ENCODE peak calls at places on chromosomes 16 and 17, in four cellular contexts. H is heart right ventricle, F is KG1, N is anterior cingulate cortex. A is an unnamed sample.

GRCh38 chr17:61408151-61409041 is 8.8 kb downstream of the TBX2 start:
- DNase-seq in H (no peak), F (no peak), N (no peak), A (peak; percentile 43)

GRCh38 chr16:86942469-86943175 is 364.3 kb downstream of the FOXL1 start:
- DNase-seq in H (no peak), F (no peak), N (no peak), A (no peak)

GRCh38 chr17:9900744-9901143 is 4.3 kb downstream of the RCVRN start:
- DNase-seq in H (no peak), F (no peak), N (no peak), A (no peak)

GRCh38 chr17:81682565-81683207 is 911 bp downstream of the ARL16 start:
- DNase-seq in H (no peak), F (no peak), N (no peak), A (no peak)

GRCh38 chr16:20954574-20954973 is 54.0 kb downstream of the LYRM1 start:
- DNase-seq in H (no peak), F (no peak), N (no peak), A (no peak)

GRCh38 chr16:48628359-48628985 is 18.5 kb upstream of the N4BP1 start:
- DNase-seq in H (no peak), F (no peak), N (no peak), A (peak; percentile 20)

GRCh38 chr16:89040861-89041570 is 52.6 kb upstream of the ACSF3 start:
- DNase-seq in H (no peak), F (no peak), N (no peak), A (no peak)

GRCh38 chr16:28053461-28053860 is 10.1 kb downstream of the GSG1L start:
- DNase-seq in H (no peak), F (no peak), N (no peak), A (no peak)

GRCh38 chr17:14296511-14296910 is 4.4 kb upstream of the HS3ST3B1 start:
- DNase-seq in H (no peak), F (no peak), N (no peak), A (no peak)

GRCh38 chr16:27404163-27404823 is 2.3 kb downstream of the IL21R start:
- DNase-seq in H (no peak), F (no peak), N (no peak), A (no peak)

GRCh38 chr17:75288784-75289121 is 480 bp downstream of the SLC25A19 start:
- DNase-seq in H (no peak), F (peak; percentile 70), N (peak; percentile 64), A (peak; percentile 57)

GRCh38 chr17:63701477-63702222 is 1.7 kb upstream of the LIMD2 start:
- DNase-seq in H (no peak), F (no peak), N (no peak), A (no peak)

GRCh38 chr17:2057714-2058520 is 3.0 kb downstream of the HIC1 start:
- DNase-seq in H (no peak), F (no peak), N (no peak), A (no peak)

GRCh38 chr16:57115504-57116182 is 23.3 kb downstream of the CPNE2 start:
- DNase-seq in H (peak; percentile 80), F (no peak), N (peak; percentile 73), A (peak; percentile 73)

GRCh38 chr17:42241871-42242270 is 34.3 kb downstream of the STAT5B start:
- DNase-seq in H (no peak), F (no peak), N (no peak), A (no peak)

GRCh38 chr17:63082273-63082861 is 116.3 kb downstream of the TANC2 start:
- DNase-seq in H (no peak), F (peak; percentile 39), N (no peak), A (no peak)

GRCh38 chr16:10876799-10877341 is at the start of gene CIITA:
- DNase-seq in H (peak; percentile 73), F (peak; percentile 94), N (no peak), A (peak; percentile 86)

GRCh38 chr16:11094838-11095565 is 150.6 kb downstream of the CLEC16A start:
- DNase-seq in H (no peak), F (no peak), N (no peak), A (no peak)

GRCh38 chr16:19432429-19432828 is 14.7 kb downstream of the TMC5 start:
- DNase-seq in H (no peak), F (no peak), N (no peak), A (no peak)

GRCh38 chr16:57619606-57620315 is 8.7 kb upstream of the ADGRG1 start:
- DNase-seq in H (no peak), F (no peak), N (no peak), A (peak; percentile 89)

GRCh38 chr16:633336-634050 is 2.6 kb downstream of the METTL26 start:
- DNase-seq in H (no peak), F (no peak), N (no peak), A (no peak)

GRCh38 chr16:87789437-87790277 is 23.9 kb upstream of the KLHDC4 start:
- DNase-seq in H (no peak), F (no peak), N (no peak), A (no peak)

GRCh38 chr17:12118617-12119016 is 97.9 kb downstream of the MAP2K4 start:
- DNase-seq in H (no peak), F (no peak), N (no peak), A (no peak)

GRCh38 chr16:85136705-85137322 is 24.5 kb upstream of the CIBAR2 start:
- DNase-seq in H (peak; percentile 53), F (no peak), N (no peak), A (no peak)

GRCh38 chr16:89019511-89019910 is 42.5 kb upstream of the CBFA2T3 start:
- DNase-seq in H (no peak), F (no peak), N (no peak), A (no peak)

A was measured in ureter.